ENCODE peak calls at places on chromosomes 7 and 10, in ten cellular contexts. J is ovary, M is tibial nerve, N is A549, O is stomach, X is SK-N-SH, K is transverse colon, F is esophagus muscularis mucosa, Q is K562, T is GM12878. H is an unnamed sample.

GRCh38 chr10:3123571-3124411 is 48.8 kb downstream of the PITRM1 start:
- DNase-seq in J (no peak), M (no peak), N (no peak), O (no peak), X (no peak), K (no peak), F (no peak), Q (no peak), T (no peak), H (no peak)

GRCh38 chr10:97138174-97138573 is 47.6 kb downstream of the SLIT1 start:
- DNase-seq in J (no peak), M (no peak), N (peak; percentile 58), O (no peak), X (no peak), K (no peak), F (no peak), Q (peak; percentile 29), T (no peak), H (no peak)

GRCh38 chr7:105791926-105792325 is 84.5 kb downstream of the ATXN7L1 start:
- DNase-seq in J (no peak), M (no peak), N (no peak), O (no peak), X (no peak), K (no peak), F (no peak), Q (no peak), T (no peak), H (no peak)

GRCh38 chr10:75007646-75008045 is 103.8 kb upstream of the SAMD8 start:
- DNase-seq in J (no peak), M (no peak), N (no peak), O (no peak), X (no peak), K (no peak), F (no peak), Q (no peak), T (no peak), H (no peak)

GRCh38 chr7:155205368-155206285 is 92.1 kb upstream of the INSIG1 start:
- DNase-seq in J (peak; percentile 53), M (peak; percentile 74), N (peak; percentile 98), O (peak; percentile 64), X (peak; percentile 65), K (peak; percentile 82), F (no peak), Q (peak; percentile 100), T (peak; percentile 99), H (peak; percentile 95)

GRCh38 chr10:4073912-4074311 is 288.9 kb upstream of the KLF6 start:
- DNase-seq in J (no peak), M (no peak), N (no peak), O (no peak), X (peak; percentile 10), K (no peak), F (no peak), Q (no peak), T (no peak), H (no peak)

GRCh38 chr10:100020161-100020882 is 10.6 kb upstream of the DNMBP start:
- DNase-seq in J (no peak), M (no peak), N (peak; percentile 46), O (no peak), X (no peak), K (no peak), F (no peak), Q (no peak), T (peak; percentile 87), H (no peak)

GRCh38 chr7:3157541-3158287 is 114.0 kb upstream of the CARD11 start:
- DNase-seq in J (no peak), M (no peak), N (no peak), O (no peak), X (no peak), K (no peak), F (no peak), Q (no peak), T (no peak), H (no peak)

GRCh38 chr7:94580601-94581000 is 71.0 kb downstream of the CASD1 start:
- DNase-seq in J (no peak), M (no peak), N (peak; percentile 41), O (no peak), X (no peak), K (no peak), F (no peak), Q (no peak), T (no peak), H (no peak)

GRCh38 chr10:77311186-77311585 is 326.4 kb downstream of the KCNMA1 start:
- DNase-seq in J (no peak), M (no peak), N (no peak), O (no peak), X (no peak), K (no peak), F (no peak), Q (peak; percentile 21), T (no peak), H (no peak)

GRCh38 chr10:46543379-46544014 is 13.0 kb downstream of the GPRIN2 start:
- DNase-seq in J (peak; percentile 17), M (peak; percentile 11), N (no peak), O (peak; percentile 25), X (peak; percentile 31), K (peak; percentile 8), F (no peak), Q (no peak), T (no peak), H (peak; percentile 72)

GRCh38 chr10:11104772-11105675 is 87.4 kb downstream of the CELF2 start:
- DNase-seq in J (no peak), M (no peak), N (no peak), O (no peak), X (no peak), K (no peak), F (no peak), Q (peak; percentile 21), T (no peak), H (no peak)

GRCh38 chr10:111128331-111129167 is 51.7 kb downstream of the ADRA2A start:
- DNase-seq in J (no peak), M (no peak), N (peak; percentile 31), O (no peak), X (no peak), K (no peak), F (peak; percentile 45), Q (peak; percentile 59), T (no peak), H (no peak)

GRCh38 chr10:23157691-23158369 is 34.3 kb upstream of the PTF1A start:
- DNase-seq in J (no peak), M (no peak), N (peak; percentile 34), O (no peak), X (peak; percentile 70), K (no peak), F (peak; percentile 70), Q (peak; percentile 56), T (no peak), H (no peak)

GRCh38 chr10:79471776-79472175 is 26.4 kb upstream of the ZCCHC24 start:
- DNase-seq in J (no peak), M (no peak), N (no peak), O (no peak), X (no peak), K (no peak), F (no peak), Q (no peak), T (no peak), H (no peak)

GRCh38 chr7:121609208-121609607 is 213.1 kb upstream of the FAM3C start:
- DNase-seq in J (no peak), M (no peak), N (no peak), O (no peak), X (no peak), K (no peak), F (no peak), Q (no peak), T (no peak), H (no peak)

GRCh38 chr10:100186253-100186780 is 488 bp upstream of the ERLIN1 start:
- DNase-seq in J (peak; percentile 41), M (no peak), N (peak; percentile 48), O (no peak), X (peak; percentile 38), K (peak; percentile 58), F (no peak), Q (peak; percentile 15), T (peak; percentile 44), H (no peak)

GRCh38 chr10:98405422-98405821 is 9.6 kb downstream of the PYROXD2 start:
- DNase-seq in J (no peak), M (no peak), N (no peak), O (no peak), X (no peak), K (no peak), F (no peak), Q (no peak), T (no peak), H (no peak)

GRCh38 chr10:98402931-98403717 is 11.9 kb downstream of the PYROXD2 start:
- DNase-seq in J (no peak), M (no peak), N (no peak), O (no peak), X (no peak), K (no peak), F (no peak), Q (no peak), T (no peak), H (no peak)

GRCh38 chr10:98403812-98404504 is 11.0 kb downstream of the PYROXD2 start:
- DNase-seq in J (no peak), M (no peak), N (no peak), O (no peak), X (no peak), K (no peak), F (no peak), Q (no peak), T (no peak), H (no peak)

GRCh38 chr10:98402513-98402912 is 12.5 kb downstream of the PYROXD2 start:
- DNase-seq in J (no peak), M (no peak), N (no peak), O (no peak), X (no peak), K (no peak), F (no peak), Q (no peak), T (no peak), H (no peak)

GRCh38 chr10:98404571-98405396 is 10.2 kb downstream of the PYROXD2 start:
- DNase-seq in J (no peak), M (no peak), N (no peak), O (no peak), X (no peak), K (no peak), F (no peak), Q (peak; percentile 34), T (no peak), H (no peak)
- TF ChIP-seq EP300 in J (no peak), M (no peak), N (no peak), O (no peak), X (no peak), K (no peak), F (no peak), Q (no peak), T (no peak), H (no peak)

GRCh38 chr10:26481914-26482550 is 43.9 kb downstream of the APBB1IP start:
- DNase-seq in J (no peak), M (no peak), N (no peak), O (no peak), X (no peak), K (peak; percentile 18), F (no peak), Q (no peak), T (no peak), H (no peak)
- H3K27ac ChIP-seq in J (no peak overlapping the region), M (no peak overlapping the region), N (peak overlapping the region; percentile 89), O (no peak overlapping the region), X (no peak overlapping the region), K (peak overlapping the region; percentile 3), F (no peak overlapping the region), Q (no peak overlapping the region), T (peak overlapping the region; percentile 81), H (no peak overlapping the region)

GRCh38 chr10:132202070-132202970 is 15.6 kb downstream of the DPYSL4 start:
- DNase-seq in J (no peak), M (no peak), N (no peak), O (no peak), X (no peak), K (no peak), F (no peak), Q (no peak), T (no peak), H (no peak)
- TF ChIP-seq EP300 in J (no peak), M (no peak), N (no peak), O (no peak), X (no peak), K (no peak), F (no peak), Q (no peak), T (no peak), H (no peak)

GRCh38 chr7:140537750-140538482 is 58.6 kb upstream of the MKRN1 start:
- DNase-seq in J (no peak), M (no peak), N (no peak), O (no peak), X (no peak), K (no peak), F (no peak), Q (no peak), T (no peak), H (no peak)
- H3K27ac ChIP-seq in J (no peak overlapping the region), M (no peak overlapping the region), N (peak overlapping the region; percentile 90), O (no peak overlapping the region), X (no peak overlapping the region), K (peak overlapping the region; percentile 26), F (peak overlapping the region; percentile 93), Q (no peak overlapping the region), T (no peak overlapping the region), H (no peak overlapping the region)